ENCODE peak calls at places on chromosome 12, in four cellular contexts. L, C, I and E are unnamed samples.

GRCh38 chr12:131049002-131049401 is 95.3 kb downstream of the ADGRD1 start:
- DNase-seq in I (no peak), C (no peak), L (no peak), E (no peak)

GRCh38 chr12:63917864-63918742 is 73.6 kb downstream of the SRGAP1 start:
- DNase-seq in L (no peak), C (peak; percentile 91), I (peak; percentile 83), E (peak; percentile 99)

GRCh38 chr12:75656210-75656609 is 144.8 kb upstream of the KRR1 start:
- DNase-seq in L (no peak), C (no peak), I (no peak), E (no peak)

GRCh38 chr12:20361416-20361815 is 6.9 kb upstream of the PDE3A start:
- DNase-seq in C (no peak), I (no peak), L (no peak), E (no peak)

GRCh38 chr12:75207338-75208083 is 2.1 kb downstream of the KCNC2 start:
- DNase-seq in I (no peak), L (no peak), C (no peak), E (no peak)

GRCh38 chr12:70327541-70327940 is 38.5 kb upstream of the KCNMB4 start:
- DNase-seq in C (no peak), L (no peak), I (no peak), E (no peak)

GRCh38 chr12:42686514-42687172 is 97.1 kb upstream of the PRICKLE1 start:
- DNase-seq in C (no peak), L (no peak), I (no peak), E (peak; percentile 53)

GRCh38 chr12:128425883-128426282 is 158.9 kb downstream of the TMEM132C start:
- DNase-seq in L (no peak), C (no peak), I (no peak), E (no peak)

GRCh38 chr12:114664661-114665320 is 19.2 kb downstream of the TBX3 start:
- DNase-seq in C (no peak), I (no peak), L (peak; percentile 63), E (no peak)

DNA sequence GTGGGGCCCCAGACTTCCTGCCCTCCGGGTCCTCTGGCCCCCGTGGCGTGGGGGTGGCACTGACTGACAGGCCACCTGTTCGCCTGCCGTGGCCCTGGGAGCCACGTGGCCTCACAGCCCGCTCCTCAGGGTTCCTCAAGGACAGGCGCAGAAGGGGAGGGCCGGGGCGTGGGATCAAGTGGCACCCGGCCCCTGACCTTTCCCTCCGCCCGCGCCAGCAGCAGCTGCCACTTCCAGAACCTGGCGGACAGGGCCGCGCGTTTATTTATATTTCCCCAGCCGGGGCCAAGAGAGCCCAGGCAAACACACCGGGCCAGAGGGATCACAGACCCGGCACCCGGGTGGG is 92.6 kb downstream of the RFLNA start:
- DNase-seq in L (no peak), C (no peak), I (peak; percentile 24), E (no peak)
- H3K4me1 ChIP-seq in L (peaks cover 13% of the 10 kb centered on the region), C (peaks cover 72% of the 10 kb centered on the region), I (peaks cover 76% of the 10 kb centered on the region), E (peaks cover 58% of the 10 kb centered on the region)

GRCh38 chr12:43842259-43842658 is 6.4 kb downstream of the TMEM117 start:
- DNase-seq in C (no peak), L (no peak), I (no peak), E (no peak)
- H3K27ac ChIP-seq in C (no peak overlapping the region), L (no peak overlapping the region), I (no peak overlapping the region), E (no peak overlapping the region)

GRCh38 chr12:113214938-113215400 is 6.3 kb upstream of the TPCN1 start:
- DNase-seq in C (peak; percentile 93), I (peak; percentile 59), L (no peak), E (peak; percentile 97)
- H3K4me2 ChIP-seq in C (peak overlapping the region; percentile 62), I (no peak overlapping the region), L (no peak overlapping the region), E (no peak overlapping the region)

DNA sequence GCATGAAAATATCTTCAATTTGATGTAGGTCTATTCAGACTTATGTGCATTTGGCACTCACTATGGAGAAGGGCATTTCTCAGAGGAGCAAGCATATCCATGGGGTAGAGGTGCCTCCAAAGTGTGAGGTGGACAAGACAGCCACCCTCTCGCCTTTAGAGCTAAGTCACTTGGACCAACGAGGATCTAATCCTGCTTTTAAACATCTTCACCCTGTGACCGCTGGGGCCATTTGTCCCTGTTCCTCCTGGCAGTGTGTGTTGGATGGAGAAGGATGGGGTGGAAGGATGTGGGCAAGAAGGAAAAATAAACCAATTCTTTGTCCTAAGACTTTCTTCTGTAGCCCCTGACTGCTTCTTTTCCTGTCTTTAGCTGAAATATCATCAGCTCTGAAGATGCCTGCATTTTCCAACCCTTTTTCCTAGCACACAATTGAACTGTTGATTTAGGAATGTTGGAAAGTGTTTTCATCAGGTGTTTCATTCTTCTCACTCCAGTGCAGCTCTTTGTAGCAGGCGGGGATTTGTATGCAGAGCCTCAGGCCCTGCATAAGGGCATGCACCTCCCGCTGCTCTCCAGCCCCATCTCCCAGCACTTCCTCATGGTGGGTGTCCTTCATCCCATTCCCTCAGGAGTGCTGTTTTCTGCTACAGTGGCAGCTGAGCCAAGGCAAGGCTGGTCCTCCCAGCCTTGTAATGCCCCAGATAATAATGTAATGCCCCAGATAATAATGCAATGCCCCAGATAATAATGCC is 5.3 kb downstream of the FGF6 start:
- DNase-seq in L (peak; percentile 46), I (no peak), C (no peak), E (no peak)
- H3K4me1 ChIP-seq in L (peaks cover 24% of the 10 kb centered on the region), I (no peaks in the 10 kb centered on the region), C (peaks cover 4% of the 10 kb centered on the region), E (no peaks in the 10 kb centered on the region)

GRCh38 chr12:52178984-52179383 is 12.8 kb downstream of the KRT80 start:
- DNase-seq in C (no peak), I (no peak), L (no peak), E (no peak)
- H3K27ac ChIP-seq in C (no peak overlapping the region), I (no peak overlapping the region), L (no peak overlapping the region), E (no peak overlapping the region)

GRCh38 chr12:52517005-52517835 is 3.0 kb downstream of the KRT5 start:
- DNase-seq in I (no peak), C (no peak), L (peak; percentile 27), E (no peak)

GRCh38 chr12:52517888-52518287 is 2.3 kb downstream of the KRT5 start:
- DNase-seq in C (no peak), I (no peak), L (peak; percentile 14), E (no peak)

GRCh38 chr12:52521175-52521574 is 981 bp upstream of the KRT5 start:
- DNase-seq in C (peak; percentile 23), I (no peak), L (peak; percentile 45), E (no peak)

GRCh38 chr12:52519826-52520662 is at the start of gene KRT5:
- DNase-seq in C (no peak), I (no peak), L (peak; percentile 38), E (no peak)

GRCh38 chr12:52518574-52519469 is 1.4 kb downstream of the KRT5 start:
- DNase-seq in L (peak; percentile 29), I (no peak), C (no peak), E (no peak)
- H3K4me2 ChIP-seq in L (no peak overlapping the region), I (no peak overlapping the region), C (no peak overlapping the region), E (no peak overlapping the region)

DNA sequence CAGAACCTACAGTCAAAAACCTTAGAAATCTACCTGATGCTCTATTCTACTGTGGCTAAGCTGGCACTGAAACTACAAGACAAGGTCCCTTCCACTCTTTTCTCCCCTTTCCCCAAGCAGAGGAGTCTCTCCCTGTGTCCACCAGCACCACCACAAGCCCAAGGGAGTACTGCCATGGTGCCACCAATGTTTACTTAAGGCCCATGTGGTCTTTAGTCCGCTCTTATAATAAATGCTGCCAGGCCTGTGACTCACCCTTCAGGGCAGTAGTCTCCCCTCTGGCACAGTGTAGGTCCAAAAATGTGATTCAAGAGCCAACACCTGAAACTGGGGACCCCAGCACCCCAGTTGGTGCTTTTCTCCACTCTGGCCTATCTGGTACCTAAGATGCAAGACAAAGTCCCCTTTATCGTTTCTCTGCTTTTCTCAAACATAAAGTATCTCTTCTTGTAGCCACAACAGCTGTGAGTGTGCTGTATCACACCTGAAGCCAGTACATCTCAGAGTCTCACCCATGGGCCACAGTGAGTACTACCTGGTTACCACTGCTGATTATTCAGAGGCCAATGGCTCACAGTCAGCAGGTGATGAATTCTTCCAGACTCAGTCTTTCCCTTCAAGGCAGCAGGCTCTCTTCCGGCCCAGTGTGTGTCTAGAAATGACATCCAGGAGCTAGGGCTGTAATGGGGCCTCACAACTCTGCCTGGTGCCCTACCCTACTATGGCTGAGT is 29.3 kb downstream of the SLC38A2 start:
- DNase-seq in I (no peak), C (no peak), L (no peak), E (no peak)
- H3K4me1 ChIP-seq in I (no peaks in the 10 kb centered on the region), C (peaks cover 11% of the 10 kb centered on the region), L (no peaks in the 10 kb centered on the region), E (no peaks in the 10 kb centered on the region)

GRCh38 chr12:179885-180284 is 34.1 kb downstream of the SLC6A12 start:
- DNase-seq in I (no peak), L (no peak), C (no peak), E (no peak)
- H3K27ac ChIP-seq in I (no peak overlapping the region), L (no peak overlapping the region), C (no peak overlapping the region), E (no peak overlapping the region)

GRCh38 chr12:57612711-57613426 is 1.6 kb downstream of the ARHGEF25 start:
- DNase-seq in I (no peak), L (no peak), C (no peak), E (no peak)

GRCh38 chr12:57613427-57614109 is 2.3 kb downstream of the ARHGEF25 start:
- DNase-seq in L (no peak), C (no peak), I (no peak), E (no peak)

GRCh38 chr12:57611116-57611809 is at the start of gene ARHGEF25:
- DNase-seq in L (peak; percentile 83), I (peak; percentile 24), C (no peak), E (peak; percentile 58)

GRCh38 chr12:57610553-57611115 is 601 bp upstream of the ARHGEF25 start:
- DNase-seq in L (peak; percentile 78), C (no peak), I (no peak), E (peak; percentile 31)

DNA sequence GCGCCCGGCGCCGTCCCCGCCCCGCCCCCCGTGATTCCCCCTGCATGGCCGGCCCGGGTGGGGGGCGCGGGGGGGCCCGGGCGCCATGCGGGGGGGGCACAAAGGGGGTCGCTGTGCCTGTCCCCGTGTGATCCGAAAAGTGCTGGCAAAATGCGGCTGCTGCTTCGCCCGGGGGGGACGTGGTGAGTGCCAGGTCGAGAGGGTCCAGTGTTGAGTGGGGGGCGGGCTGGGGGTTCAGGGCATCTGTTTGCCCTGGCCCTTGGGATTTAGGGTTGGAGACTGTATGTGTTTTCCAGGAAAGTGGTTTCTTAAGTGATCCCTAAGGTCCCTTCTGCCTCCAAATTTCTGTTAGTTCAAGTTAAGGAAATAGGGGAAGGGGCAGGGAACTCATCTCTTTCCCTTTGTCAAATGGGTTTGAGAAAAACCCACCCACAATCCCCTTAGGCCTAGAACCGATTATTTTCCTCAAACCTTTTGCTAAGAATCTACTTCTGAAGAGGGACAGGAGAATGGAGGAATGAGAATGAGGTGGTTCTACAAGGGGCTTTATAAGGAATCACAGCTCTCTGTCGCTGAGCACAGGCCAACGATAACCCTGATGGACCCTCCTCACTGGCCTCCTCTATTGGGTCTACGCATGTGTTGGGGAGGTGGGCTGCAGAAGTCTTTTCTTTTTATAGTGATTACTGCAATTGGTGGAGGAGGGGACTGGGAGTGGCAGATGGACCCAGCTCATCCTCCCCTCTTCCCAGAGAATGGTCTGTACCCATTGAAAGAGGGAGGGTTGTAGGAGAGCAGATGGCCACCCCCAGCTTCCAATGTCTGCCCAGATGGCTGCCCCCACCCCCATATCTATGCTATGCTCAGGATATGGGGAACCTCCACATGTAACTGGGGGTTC is 825 bp downstream of the ARHGEF25 start:
- DNase-seq in C (no peak), I (no peak), L (no peak), E (no peak)
- H3K4me2 ChIP-seq in C (peak overlapping the region; percentile 64), I (peak overlapping the region; percentile 12), L (peak overlapping the region; percentile 97), E (peak overlapping the region; percentile 62)